ENCODE peak calls at places on chromosomes 1 and 21, in six cellular contexts. One of them, this sample, is unnamed.

GRCh38 chr1:46194641-46195179 is 3.5 kb downstream of the POMGNT1 start:
- DNase-seq in fibroblast of lung: no peak
- DNase-seq in neural progenitor cell: no peak
- DNase-seq in keratinocyte: no peak
- DNase-seq in endodermal cell: no peak
- DNase-seq in astrocyte: no peak
- DNase-seq in this sample: no peak

GRCh38 chr1:69846267-69846666 is 278.5 kb downstream of the LRRC7 start:
- DNase-seq in keratinocyte: no peak
- DNase-seq in neural progenitor cell: peak
- DNase-seq in endodermal cell: no peak
- DNase-seq in fibroblast of lung: no peak
- DNase-seq in astrocyte: no peak
- DNase-seq in this sample: no peak

GRCh38 chr1:172041689-172042088 is 200.4 kb downstream of the DNM3 start:
- DNase-seq in endodermal cell: no peak
- DNase-seq in neural progenitor cell: no peak
- DNase-seq in keratinocyte: no peak
- DNase-seq in fibroblast of lung: peak
- DNase-seq in astrocyte: peak
- DNase-seq in this sample: no peak

GRCh38 chr1:59105548-59106507 is 191.1 kb upstream of the FGGY start:
- DNase-seq in neural progenitor cell: no peak
- DNase-seq in keratinocyte: no peak
- DNase-seq in fibroblast of lung: no peak
- DNase-seq in endodermal cell: no peak
- DNase-seq in astrocyte: no peak
- DNase-seq in this sample: no peak

GRCh38 chr1:213914351-213914750 is 73.4 kb upstream of the PROX1 start:
- DNase-seq in keratinocyte: no peak
- DNase-seq in neural progenitor cell: no peak
- DNase-seq in astrocyte: no peak
- DNase-seq in fibroblast of lung: no peak
- DNase-seq in endodermal cell: peak
- DNase-seq in this sample: no peak

GRCh38 chr1:10446790-10447422 is 2.9 kb upstream of the CORT start:
- DNase-seq in neural progenitor cell: no peak
- DNase-seq in endodermal cell: no peak
- DNase-seq in keratinocyte: no peak
- DNase-seq in astrocyte: no peak
- DNase-seq in fibroblast of lung: no peak
- DNase-seq in this sample: no peak

GRCh38 chr1:181094813-181095212 is 6.3 kb downstream of the IER5 start:
- DNase-seq in astrocyte: peak
- DNase-seq in neural progenitor cell: peak
- DNase-seq in endodermal cell: no peak
- DNase-seq in keratinocyte: no peak
- DNase-seq in fibroblast of lung: peak
- DNase-seq in this sample: no peak

GRCh38 chr1:230348386-230349022 is 77.6 kb downstream of the PGBD5 start:
- DNase-seq in neural progenitor cell: no peak
- DNase-seq in endodermal cell: no peak
- DNase-seq in keratinocyte: no peak
- DNase-seq in fibroblast of lung: no peak
- DNase-seq in astrocyte: no peak
- DNase-seq in this sample: no peak

GRCh38 chr1:218390625-218391024 is 45.5 kb downstream of the TGFB2 start:
- DNase-seq in neural progenitor cell: no peak
- DNase-seq in fibroblast of lung: no peak
- DNase-seq in astrocyte: peak
- DNase-seq in keratinocyte: no peak
- DNase-seq in endodermal cell: no peak
- DNase-seq in this sample: no peak

GRCh38 chr1:152811671-152812070 is at the start of gene LCE1B:
- DNase-seq in endodermal cell: no peak
- DNase-seq in astrocyte: no peak
- DNase-seq in keratinocyte: no peak
- DNase-seq in neural progenitor cell: no peak
- DNase-seq in fibroblast of lung: no peak
- DNase-seq in this sample: no peak

GRCh38 chr1:221801773-221802516 is 60.1 kb upstream of the DUSP10 start:
- DNase-seq in endodermal cell: peak
- DNase-seq in astrocyte: peak
- DNase-seq in keratinocyte: no peak
- DNase-seq in fibroblast of lung: peak
- DNase-seq in neural progenitor cell: peak
- DNase-seq in this sample: no peak

GRCh38 chr21:43277481-43278351 is 108.9 kb downstream of the CRYAA start:
- DNase-seq in fibroblast of lung: no peak
- DNase-seq in keratinocyte: no peak
- DNase-seq in astrocyte: no peak
- DNase-seq in neural progenitor cell: peak
- DNase-seq in endodermal cell: no peak
- DNase-seq in this sample: no peak

GRCh38 chr1:38690790-38691189 is 168.8 kb downstream of the RRAGC start:
- DNase-seq in neural progenitor cell: no peak
- DNase-seq in keratinocyte: no peak
- DNase-seq in endodermal cell: no peak
- DNase-seq in fibroblast of lung: no peak
- DNase-seq in astrocyte: no peak
- DNase-seq in this sample: no peak

GRCh38 chr1:68313736-68314594 is 81.6 kb upstream of the WLS start:
- DNase-seq in fibroblast of lung: no peak
- DNase-seq in astrocyte: no peak
- DNase-seq in neural progenitor cell: peak
- DNase-seq in keratinocyte: no peak
- DNase-seq in endodermal cell: no peak
- DNase-seq in this sample: no peak

GRCh38 chr1:186302378-186302920 is 72.6 kb downstream of the TPR start:
- DNase-seq in fibroblast of lung: no peak
- DNase-seq in astrocyte: no peak
- DNase-seq in keratinocyte: no peak
- DNase-seq in endodermal cell: no peak
- DNase-seq in neural progenitor cell: no peak
- DNase-seq in this sample: no peak

GRCh38 chr21:40809673-40810072 is 37.3 kb downstream of the DSCAM start:
- DNase-seq in astrocyte: no peak
- DNase-seq in keratinocyte: no peak
- DNase-seq in neural progenitor cell: no peak
- DNase-seq in fibroblast of lung: no peak
- DNase-seq in endodermal cell: no peak
- DNase-seq in this sample: no peak

GRCh38 chr1:236057546-236057945 is 7.3 kb downstream of the NID1 start:
- DNase-seq in endodermal cell: no peak
- DNase-seq in neural progenitor cell: no peak
- DNase-seq in fibroblast of lung: no peak
- DNase-seq in astrocyte: no peak
- DNase-seq in keratinocyte: no peak
- DNase-seq in this sample: no peak

GRCh38 chr1:156795787-156796186 is 20.9 kb downstream of the SH2D2A start:
- DNase-seq in astrocyte: peak
- DNase-seq in keratinocyte: no peak
- DNase-seq in fibroblast of lung: no peak
- DNase-seq in endodermal cell: no peak
- DNase-seq in neural progenitor cell: no peak
- DNase-seq in this sample: no peak

GRCh38 chr1:46520063-46520911 is 30.7 kb downstream of the DMBX1 start:
- DNase-seq in astrocyte: peak
- DNase-seq in keratinocyte: no peak
- DNase-seq in fibroblast of lung: peak
- DNase-seq in neural progenitor cell: peak
- DNase-seq in endodermal cell: peak
- DNase-seq in this sample: no peak

DNA sequence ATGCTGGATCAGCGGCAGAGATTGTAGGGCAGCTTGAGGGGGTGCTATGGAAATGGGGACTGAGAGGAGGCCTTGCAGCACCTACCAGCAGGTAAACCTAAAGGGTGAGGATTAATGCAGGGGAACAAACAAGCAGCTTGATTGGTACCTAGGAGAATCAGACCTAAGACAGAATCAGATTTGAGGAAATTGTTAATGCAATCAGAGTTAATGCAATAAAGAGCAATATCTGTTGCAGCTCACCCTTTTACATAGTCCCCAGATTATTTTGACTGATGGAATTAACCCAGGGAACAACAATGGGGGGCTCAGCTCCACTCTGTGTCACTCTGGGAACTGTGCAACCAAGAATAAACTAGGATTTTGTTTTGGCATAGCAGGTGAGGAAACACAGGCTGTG is 64.5 kb downstream of the ZC3H11B start:
- DNase-seq in keratinocyte: no peak
- DNase-seq in neural progenitor cell: no peak
- DNase-seq in astrocyte: no peak
- DNase-seq in endodermal cell: no peak
- DNase-seq in fibroblast of lung: no peak
- DNase-seq in this sample: no peak
- H3K9ac ChIP-seq in keratinocyte: no peak
- H3K9ac ChIP-seq in neural progenitor cell: no peak
- H3K9ac ChIP-seq in astrocyte: no peak
- H3K9ac ChIP-seq in endodermal cell: no peak
- H3K9ac ChIP-seq in fibroblast of lung: no peak
- H3K9ac ChIP-seq in this sample: no peak

GRCh38 chr1:203508463-203508862 is 14.5 kb downstream of the OPTC start:
- DNase-seq in fibroblast of lung: no peak
- DNase-seq in neural progenitor cell: peak
- DNase-seq in keratinocyte: no peak
- DNase-seq in astrocyte: no peak
- DNase-seq in endodermal cell: peak
- DNase-seq in this sample: no peak
- H3K9ac ChIP-seq in fibroblast of lung: no peak
- H3K9ac ChIP-seq in neural progenitor cell: no peak
- H3K9ac ChIP-seq in keratinocyte: no peak
- H3K9ac ChIP-seq in astrocyte: no peak
- H3K9ac ChIP-seq in endodermal cell: no peak
- H3K9ac ChIP-seq in this sample: no peak

GRCh38 chr1:27668808-27669723 is 2.9 kb downstream of the IFI6 start:
- DNase-seq in astrocyte: no peak
- DNase-seq in fibroblast of lung: peak
- DNase-seq in neural progenitor cell: peak
- DNase-seq in keratinocyte: no peak
- DNase-seq in endodermal cell: peak
- DNase-seq in this sample: peak
- H3K9ac ChIP-seq in astrocyte: peak
- H3K9ac ChIP-seq in fibroblast of lung: peak
- H3K9ac ChIP-seq in neural progenitor cell: no peak
- H3K9ac ChIP-seq in keratinocyte: peak
- H3K9ac ChIP-seq in endodermal cell: no peak
- H3K9ac ChIP-seq in this sample: peak

DNA sequence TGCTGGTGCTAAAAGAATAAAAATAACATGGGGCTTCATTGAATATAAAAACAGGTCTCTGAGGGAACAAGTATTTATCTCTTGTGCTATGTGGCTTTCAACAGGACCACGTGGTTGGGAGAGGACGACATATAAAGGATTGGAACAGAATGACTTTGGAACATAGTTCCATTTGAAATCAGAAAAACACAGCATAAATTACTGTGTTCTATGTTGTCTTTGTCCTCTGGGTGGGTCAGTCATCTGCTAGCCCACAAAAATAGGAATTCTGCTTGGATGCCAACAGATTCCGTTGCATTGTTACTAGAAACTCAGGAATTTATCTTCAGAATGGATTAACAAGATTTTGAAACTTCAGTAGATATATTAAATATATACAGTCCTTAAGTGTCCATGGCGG is 5.9 kb downstream of the CEP85 start:
- DNase-seq in neural progenitor cell: no peak
- DNase-seq in fibroblast of lung: no peak
- DNase-seq in endodermal cell: no peak
- DNase-seq in keratinocyte: no peak
- DNase-seq in astrocyte: peak
- DNase-seq in this sample: no peak
- H3K9ac ChIP-seq in neural progenitor cell: no peak
- H3K9ac ChIP-seq in fibroblast of lung: no peak
- H3K9ac ChIP-seq in endodermal cell: no peak
- H3K9ac ChIP-seq in keratinocyte: no peak
- H3K9ac ChIP-seq in astrocyte: no peak
- H3K9ac ChIP-seq in this sample: no peak

GRCh38 chr1:36652586-36652985 is 169.9 kb upstream of the CSF3R start:
- DNase-seq in neural progenitor cell: no peak
- DNase-seq in endodermal cell: no peak
- DNase-seq in keratinocyte: no peak
- DNase-seq in astrocyte: no peak
- DNase-seq in fibroblast of lung: no peak
- DNase-seq in this sample: no peak

GRCh38 chr1:36652011-36652410 is 169.3 kb upstream of the CSF3R start:
- DNase-seq in fibroblast of lung: no peak
- DNase-seq in neural progenitor cell: no peak
- DNase-seq in astrocyte: no peak
- DNase-seq in endodermal cell: no peak
- DNase-seq in keratinocyte: no peak
- DNase-seq in this sample: no peak

GRCh38 chr1:36656271-36656670 is 173.6 kb upstream of the CSF3R start:
- DNase-seq in fibroblast of lung: no peak
- DNase-seq in astrocyte: no peak
- DNase-seq in endodermal cell: peak
- DNase-seq in neural progenitor cell: no peak
- DNase-seq in keratinocyte: no peak
- DNase-seq in this sample: no peak

GRCh38 chr1:36654586-36654985 is 171.9 kb upstream of the CSF3R start:
- DNase-seq in astrocyte: no peak
- DNase-seq in neural progenitor cell: no peak
- DNase-seq in keratinocyte: no peak
- DNase-seq in endodermal cell: no peak
- DNase-seq in fibroblast of lung: no peak
- DNase-seq in this sample: no peak

GRCh38 chr1:36653850-36654249 is 171.1 kb upstream of the CSF3R start:
- DNase-seq in neural progenitor cell: no peak
- DNase-seq in astrocyte: no peak
- DNase-seq in fibroblast of lung: peak
- DNase-seq in endodermal cell: no peak
- DNase-seq in keratinocyte: no peak
- DNase-seq in this sample: no peak
- H3K9ac ChIP-seq in neural progenitor cell: no peak
- H3K9ac ChIP-seq in astrocyte: no peak
- H3K9ac ChIP-seq in fibroblast of lung: no peak
- H3K9ac ChIP-seq in endodermal cell: no peak
- H3K9ac ChIP-seq in keratinocyte: no peak
- H3K9ac ChIP-seq in this sample: no peak

DNA sequence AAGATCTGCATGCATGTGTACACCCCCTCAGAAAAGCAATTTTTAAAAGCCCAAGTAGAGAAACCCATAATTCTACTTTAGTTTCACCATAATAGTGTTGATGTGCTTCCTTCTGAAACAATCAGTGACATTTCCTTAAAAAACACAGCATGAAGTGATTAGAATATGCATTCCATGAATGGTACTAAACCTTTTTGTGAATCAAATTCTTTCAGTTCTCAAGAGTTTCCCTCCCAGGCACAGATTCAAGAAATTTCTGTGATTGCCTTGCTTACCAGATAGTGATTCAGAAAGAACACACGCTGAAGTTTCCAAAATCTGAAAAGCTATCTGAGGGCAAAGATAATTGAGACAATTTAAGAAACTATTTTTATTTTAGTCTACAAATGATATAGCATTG is 136.4 kb upstream of the ADGRL2 start:
- DNase-seq in astrocyte: peak
- DNase-seq in keratinocyte: no peak
- DNase-seq in neural progenitor cell: no peak
- DNase-seq in fibroblast of lung: no peak
- DNase-seq in endodermal cell: no peak
- DNase-seq in this sample: no peak
- H3K9ac ChIP-seq in astrocyte: no peak
- H3K9ac ChIP-seq in keratinocyte: no peak
- H3K9ac ChIP-seq in neural progenitor cell: no peak
- H3K9ac ChIP-seq in fibroblast of lung: no peak
- H3K9ac ChIP-seq in endodermal cell: no peak
- H3K9ac ChIP-seq in this sample: no peak

GRCh38 chr1:48107516-48107915 is 110.3 kb upstream of the TRABD2B start:
- DNase-seq in keratinocyte: no peak
- DNase-seq in endodermal cell: no peak
- DNase-seq in neural progenitor cell: no peak
- DNase-seq in fibroblast of lung: no peak
- DNase-seq in astrocyte: no peak
- DNase-seq in this sample: no peak
- H3K9ac ChIP-seq in keratinocyte: no peak
- H3K9ac ChIP-seq in endodermal cell: no peak
- H3K9ac ChIP-seq in neural progenitor cell: no peak
- H3K9ac ChIP-seq in fibroblast of lung: no peak
- H3K9ac ChIP-seq in astrocyte: no peak
- H3K9ac ChIP-seq in this sample: no peak